ENCODE peak calls at places on chromosomes 3 and 15, in seven cellular contexts. One of them, this sample, is unnamed.

GRCh38 chr15:84910928-84911623 is 26.6 kb downstream of the SLC28A1 start:
- DNase-seq in AG09309: no peak
- DNase-seq in stimulated activated CD8-positive, alpha-beta memory T cell treated with anti-CD3 and anti-CD28 coated beads, Interleukin-12 subunit alpha, Interleukin-12 subunit beta, amount 100 ng/mL, for 4 hours: no peak
- DNase-seq in hepatocyte: no peak
- DNase-seq in GM04503: no peak
- DNase-seq in adipocyte: no peak
- DNase-seq in ureter: no peak
- DNase-seq in this sample: no peak

GRCh38 chr15:99438691-99439523 is 126.9 kb upstream of the MEF2A start:
- DNase-seq in AG09309: no peak
- DNase-seq in stimulated activated CD8-positive, alpha-beta memory T cell treated with anti-CD3 and anti-CD28 coated beads, Interleukin-12 subunit alpha, Interleukin-12 subunit beta, amount 100 ng/mL, for 4 hours: no peak
- DNase-seq in hepatocyte: no peak
- DNase-seq in GM04503: no peak
- DNase-seq in adipocyte: peak
- DNase-seq in ureter: no peak
- DNase-seq in this sample: no peak

GRCh38 chr3:152317184-152317583 is 48.5 kb downstream of the MBNL1 start:
- DNase-seq in AG09309: no peak
- DNase-seq in stimulated activated CD8-positive, alpha-beta memory T cell treated with anti-CD3 and anti-CD28 coated beads, Interleukin-12 subunit alpha, Interleukin-12 subunit beta, amount 100 ng/mL, for 4 hours: no peak
- DNase-seq in hepatocyte: no peak
- DNase-seq in GM04503: no peak
- DNase-seq in adipocyte: no peak
- DNase-seq in ureter: no peak
- DNase-seq in this sample: no peak

GRCh38 chr3:72655151-72655551 is 193.1 kb downstream of the SHQ1 start:
- DNase-seq in AG09309: no peak
- DNase-seq in stimulated activated CD8-positive, alpha-beta memory T cell treated with anti-CD3 and anti-CD28 coated beads, Interleukin-12 subunit alpha, Interleukin-12 subunit beta, amount 100 ng/mL, for 4 hours: no peak
- DNase-seq in hepatocyte: no peak
- DNase-seq in GM04503: no peak
- DNase-seq in adipocyte: no peak
- DNase-seq in ureter: no peak
- DNase-seq in this sample: no peak

GRCh38 chr3:112531358-112531781 is 30.4 kb downstream of the ATG3 start:
- DNase-seq in AG09309: peak
- DNase-seq in stimulated activated CD8-positive, alpha-beta memory T cell treated with anti-CD3 and anti-CD28 coated beads, Interleukin-12 subunit alpha, Interleukin-12 subunit beta, amount 100 ng/mL, for 4 hours: no peak
- DNase-seq in hepatocyte: peak
- DNase-seq in GM04503: no peak
- DNase-seq in adipocyte: peak
- DNase-seq in ureter: no peak
- DNase-seq in this sample: no peak

GRCh38 chr15:69624816-69625215 is 172.2 kb downstream of the RPLP1 start:
- DNase-seq in AG09309: no peak
- DNase-seq in stimulated activated CD8-positive, alpha-beta memory T cell treated with anti-CD3 and anti-CD28 coated beads, Interleukin-12 subunit alpha, Interleukin-12 subunit beta, amount 100 ng/mL, for 4 hours: no peak
- DNase-seq in hepatocyte: no peak
- DNase-seq in GM04503: no peak
- DNase-seq in adipocyte: no peak
- DNase-seq in ureter: no peak
- DNase-seq in this sample: no peak

GRCh38 chr3:4290272-4290893 is 12.8 kb upstream of the SETMAR start:
- DNase-seq in AG09309: peak
- DNase-seq in stimulated activated CD8-positive, alpha-beta memory T cell treated with anti-CD3 and anti-CD28 coated beads, Interleukin-12 subunit alpha, Interleukin-12 subunit beta, amount 100 ng/mL, for 4 hours: no peak
- DNase-seq in hepatocyte: peak
- DNase-seq in GM04503: no peak
- DNase-seq in adipocyte: peak
- DNase-seq in ureter: no peak
- DNase-seq in this sample: no peak

GRCh38 chr3:171777608-171777995 is 32.7 kb downstream of the PLD1 start:
- DNase-seq in AG09309: no peak
- DNase-seq in stimulated activated CD8-positive, alpha-beta memory T cell treated with anti-CD3 and anti-CD28 coated beads, Interleukin-12 subunit alpha, Interleukin-12 subunit beta, amount 100 ng/mL, for 4 hours: no peak
- DNase-seq in hepatocyte: no peak
- DNase-seq in GM04503: no peak
- DNase-seq in adipocyte: no peak
- DNase-seq in ureter: no peak
- DNase-seq in this sample: no peak

GRCh38 chr3:12536423-12536822 is 8.9 kb downstream of the MKRN2OS start:
- DNase-seq in AG09309: no peak
- DNase-seq in stimulated activated CD8-positive, alpha-beta memory T cell treated with anti-CD3 and anti-CD28 coated beads, Interleukin-12 subunit alpha, Interleukin-12 subunit beta, amount 100 ng/mL, for 4 hours: no peak
- DNase-seq in hepatocyte: no peak
- DNase-seq in GM04503: no peak
- DNase-seq in adipocyte: peak
- DNase-seq in ureter: no peak
- DNase-seq in this sample: no peak

GRCh38 chr3:197017003-197017402 is 12.6 kb downstream of the MELTF start:
- DNase-seq in AG09309: no peak
- DNase-seq in stimulated activated CD8-positive, alpha-beta memory T cell treated with anti-CD3 and anti-CD28 coated beads, Interleukin-12 subunit alpha, Interleukin-12 subunit beta, amount 100 ng/mL, for 4 hours: no peak
- DNase-seq in hepatocyte: no peak
- DNase-seq in GM04503: no peak
- DNase-seq in adipocyte: no peak
- DNase-seq in ureter: no peak
- DNase-seq in this sample: no peak

GRCh38 chr15:101391981-101392566 is 97.0 kb upstream of the SNRPA1 start:
- DNase-seq in AG09309: no peak
- DNase-seq in stimulated activated CD8-positive, alpha-beta memory T cell treated with anti-CD3 and anti-CD28 coated beads, Interleukin-12 subunit alpha, Interleukin-12 subunit beta, amount 100 ng/mL, for 4 hours: no peak
- DNase-seq in hepatocyte: no peak
- DNase-seq in GM04503: no peak
- DNase-seq in adipocyte: no peak
- DNase-seq in ureter: no peak
- DNase-seq in this sample: no peak

GRCh38 chr3:112132975-112133448 is at the start of gene GCSAM:
- DNase-seq in AG09309: no peak
- DNase-seq in stimulated activated CD8-positive, alpha-beta memory T cell treated with anti-CD3 and anti-CD28 coated beads, Interleukin-12 subunit alpha, Interleukin-12 subunit beta, amount 100 ng/mL, for 4 hours: peak
- DNase-seq in hepatocyte: no peak
- DNase-seq in GM04503: no peak
- DNase-seq in adipocyte: no peak
- DNase-seq in ureter: peak
- DNase-seq in this sample: no peak

GRCh38 chr15:67176195-67176971 is 78.1 kb downstream of the AAGAB start:
- DNase-seq in AG09309: no peak
- DNase-seq in stimulated activated CD8-positive, alpha-beta memory T cell treated with anti-CD3 and anti-CD28 coated beads, Interleukin-12 subunit alpha, Interleukin-12 subunit beta, amount 100 ng/mL, for 4 hours: no peak
- DNase-seq in hepatocyte: peak
- DNase-seq in GM04503: no peak
- DNase-seq in adipocyte: no peak
- DNase-seq in ureter: no peak
- DNase-seq in this sample: no peak

GRCh38 chr3:51550080-51550819 is 11.7 kb downstream of the RAD54L2 start:
- DNase-seq in AG09309: no peak
- DNase-seq in stimulated activated CD8-positive, alpha-beta memory T cell treated with anti-CD3 and anti-CD28 coated beads, Interleukin-12 subunit alpha, Interleukin-12 subunit beta, amount 100 ng/mL, for 4 hours: no peak
- DNase-seq in hepatocyte: no peak
- DNase-seq in GM04503: no peak
- DNase-seq in adipocyte: no peak
- DNase-seq in ureter: no peak
- DNase-seq in this sample: no peak

GRCh38 chr3:145780301-145780700 is 380.7 kb downstream of the PLOD2 start:
- DNase-seq in AG09309: no peak
- DNase-seq in stimulated activated CD8-positive, alpha-beta memory T cell treated with anti-CD3 and anti-CD28 coated beads, Interleukin-12 subunit alpha, Interleukin-12 subunit beta, amount 100 ng/mL, for 4 hours: no peak
- DNase-seq in hepatocyte: no peak
- DNase-seq in GM04503: no peak
- DNase-seq in adipocyte: no peak
- DNase-seq in ureter: no peak
- DNase-seq in this sample: no peak

GRCh38 chr15:70802629-70803028 is 39.3 kb upstream of the UACA start:
- DNase-seq in AG09309: no peak
- DNase-seq in stimulated activated CD8-positive, alpha-beta memory T cell treated with anti-CD3 and anti-CD28 coated beads, Interleukin-12 subunit alpha, Interleukin-12 subunit beta, amount 100 ng/mL, for 4 hours: no peak
- DNase-seq in hepatocyte: no peak
- DNase-seq in GM04503: no peak
- DNase-seq in adipocyte: no peak
- DNase-seq in ureter: no peak
- DNase-seq in this sample: no peak

GRCh38 chr3:193391902-193392301 is 13.3 kb upstream of the ATP13A5 start:
- DNase-seq in AG09309: no peak
- DNase-seq in stimulated activated CD8-positive, alpha-beta memory T cell treated with anti-CD3 and anti-CD28 coated beads, Interleukin-12 subunit alpha, Interleukin-12 subunit beta, amount 100 ng/mL, for 4 hours: no peak
- DNase-seq in hepatocyte: no peak
- DNase-seq in GM04503: no peak
- DNase-seq in adipocyte: no peak
- DNase-seq in ureter: no peak
- DNase-seq in this sample: no peak

GRCh38 chr3:16252243-16252978 is 12.3 kb downstream of the DPH3 start:
- DNase-seq in AG09309: no peak
- DNase-seq in stimulated activated CD8-positive, alpha-beta memory T cell treated with anti-CD3 and anti-CD28 coated beads, Interleukin-12 subunit alpha, Interleukin-12 subunit beta, amount 100 ng/mL, for 4 hours: no peak
- DNase-seq in hepatocyte: peak
- DNase-seq in GM04503: no peak
- DNase-seq in adipocyte: no peak
- DNase-seq in ureter: no peak
- DNase-seq in this sample: no peak